ENCODE peak calls at places on chromosome 7, in ten cellular contexts. H, D, V, O, G, Y, M, B, N and L are unnamed samples.
A peak's percentile ranks its signal among the peaks of the same experiment; 100 is the strongest.

GRCh38 chr7:96973986-96974385 is 31.4 kb upstream of the DLX6 start:
- DNase-seq in H (peak; percentile 16), N (no peak), O (no peak), D (no peak), G (no peak), Y (no peak), B (no peak), V (no peak), M (no peak), L (peak; percentile 36)

GRCh38 chr7:12477620-12478019 is 74.0 kb upstream of the VWDE start:
- DNase-seq in D (no peak), M (no peak), B (no peak), V (no peak), O (no peak), N (no peak), Y (no peak), H (no peak), G (peak; percentile 5), L (no peak)

GRCh38 chr7:143375298-143376034 is 5.7 kb upstream of the ZYX start:
- DNase-seq in D (no peak), M (no peak), B (no peak), Y (no peak), H (no peak), G (no peak), V (no peak), O (no peak), N (peak; percentile 11), L (peak; percentile 77)

GRCh38 chr7:147894271-147894670 is 696.3 kb upstream of the C7orf33 start:
- DNase-seq in O (no peak), M (no peak), N (no peak), D (no peak), B (no peak), V (no peak), H (no peak), Y (no peak), G (no peak), L (no peak)

GRCh38 chr7:50310361-50310760 is 5.8 kb downstream of the IKZF1 start:
- DNase-seq in B (no peak), N (no peak), M (no peak), Y (no peak), D (no peak), G (no peak), H (no peak), V (no peak), O (no peak), L (no peak)

GRCh38 chr7:98617051-98617959 is at the start of gene NPTX2:
- DNase-seq in Y (peak; percentile 14), D (no peak), G (no peak), M (no peak), V (peak; percentile 53), H (peak; percentile 6), N (no peak), B (no peak), O (peak; percentile 23), L (no peak)

GRCh38 chr7:24968165-24968564 is 11.8 kb downstream of the OSBPL3 start:
- DNase-seq in D (no peak), G (no peak), H (no peak), V (no peak), O (no peak), M (no peak), Y (no peak), B (no peak), N (no peak), L (no peak)

GRCh38 chr7:74097937-74098614 is 14.5 kb downstream of the LIMK1 start:
- DNase-seq in V (no peak), B (no peak), M (no peak), G (peak; percentile 99), H (peak; percentile 92), N (no peak), O (no peak), Y (no peak), D (no peak), L (peak; percentile 95)

GRCh38 chr7:94623820-94624219 is 32.1 kb downstream of the SGCE start:
- DNase-seq in O (no peak), B (no peak), N (no peak), H (no peak), D (no peak), V (no peak), Y (no peak), M (no peak), G (no peak), L (no peak)

GRCh38 chr7:156898938-156899337 is 6.0 kb upstream of the LMBR1 start:
- DNase-seq in O (no peak), M (no peak), D (no peak), H (no peak), B (no peak), Y (no peak), G (no peak), N (no peak), V (no peak), L (no peak)

GRCh38 chr7:102080371-102081243 is 206.1 kb upstream of the SH2B2 start:
- DNase-seq in D (no peak), V (no peak), H (no peak), G (no peak), Y (peak; percentile 27), O (no peak), N (no peak), B (no peak), M (no peak), L (no peak)

GRCh38 chr7:29091121-29091601 is 55.2 kb downstream of the CPVL start:
- DNase-seq in G (no peak), D (no peak), Y (no peak), O (peak; percentile 48), M (no peak), N (no peak), H (no peak), B (no peak), V (peak; percentile 38), L (no peak)

GRCh38 chr7:25856056-25856780 is 295.8 kb upstream of the NFE2L3 start:
- DNase-seq in Y (peak; percentile 89), G (peak; percentile 32), D (peak; percentile 69), M (peak; percentile 38), V (no peak), N (no peak), B (no peak), O (no peak), H (no peak), L (no peak)

GRCh38 chr7:87147500-87147899 is 4.8 kb upstream of the DMTF1 start:
- DNase-seq in Y (no peak), M (peak; percentile 88), V (no peak), B (no peak), O (no peak), H (peak; percentile 8), D (no peak), G (no peak), N (no peak), L (peak; percentile 9)

GRCh38 chr7:98178762-98179490 is 32.3 kb upstream of the BHLHA15 start:
- DNase-seq in O (no peak), G (no peak), H (no peak), M (peak; percentile 60), N (no peak), B (no peak), V (no peak), D (no peak), Y (no peak), L (peak; percentile 23)

GRCh38 chr7:154835924-154836529 is 166.9 kb downstream of the PAXIP1 start:
- DNase-seq in V (no peak), B (no peak), D (no peak), O (no peak), M (no peak), N (no peak), H (no peak), G (no peak), Y (no peak), L (no peak)

GRCh38 chr7:12949060-12950045 is 261.9 kb downstream of the ARL4A start:
- DNase-seq in D (no peak), N (no peak), G (no peak), B (no peak), M (no peak), H (peak; percentile 38), V (no peak), O (no peak), Y (no peak), L (no peak)

GRCh38 chr7:137999496-138000080 is 2.3 kb downstream of the CREB3L2 start:
- DNase-seq in B (no peak), M (no peak), D (no peak), H (peak; percentile 42), N (no peak), V (no peak), G (peak; percentile 37), Y (no peak), O (no peak), L (no peak)

GRCh38 chr7:158650821-158651225 is 53.8 kb downstream of the NCAPG2 start:
- DNase-seq in G (peak; percentile 75), Y (no peak), D (no peak), H (no peak), N (no peak), V (no peak), B (no peak), O (no peak), M (no peak), L (no peak)

GRCh38 chr7:79620291-79620690 is 166.8 kb upstream of the MAGI2 start:
- DNase-seq in Y (no peak), V (no peak), G (no peak), O (no peak), N (no peak), H (peak; percentile 45), B (no peak), D (no peak), M (no peak), L (peak; percentile 56)

GRCh38 chr7:23864984-23865383 is 155.0 kb downstream of the STK31 start:
- DNase-seq in B (no peak), Y (no peak), H (peak; percentile 62), M (no peak), V (no peak), G (peak; percentile 94), N (no peak), D (no peak), O (no peak), L (peak; percentile 78)

GRCh38 chr7:37354661-37355131 is 94.0 kb downstream of the ELMO1 start:
- DNase-seq in V (peak; percentile 79), O (peak; percentile 87), B (no peak), Y (no peak), D (no peak), G (no peak), N (no peak), H (peak; percentile 76), M (no peak), L (peak; percentile 69)

GRCh38 chr7:22205631-22206030 is 151.3 kb downstream of the RAPGEF5 start:
- DNase-seq in G (no peak), O (no peak), V (no peak), N (no peak), B (no peak), H (no peak), D (no peak), M (no peak), Y (no peak), L (no peak)

GRCh38 chr7:86958380-86958779 is 101.1 kb downstream of the ELAPOR2 start:
- DNase-seq in H (no peak), M (no peak), V (no peak), B (no peak), G (no peak), O (no peak), D (no peak), N (no peak), Y (no peak), L (no peak)

GRCh38 chr7:106723398-106723797 is 62.4 kb upstream of the CCDC71L start:
- DNase-seq in V (no peak), D (no peak), Y (no peak), H (no peak), M (no peak), N (no peak), B (no peak), G (no peak), O (no peak), L (no peak)

GRCh38 chr7:105703207-105703930 is 122.1 kb upstream of the EFCAB10 start:
- DNase-seq in N (no peak), H (no peak), M (no peak), O (no peak), D (no peak), Y (no peak), B (no peak), V (no peak), G (no peak), L (no peak)

GRCh38 chr7:16900212-16900768 is 18.5 kb upstream of the AGR3 start:
- DNase-seq in O (no peak), D (no peak), N (no peak), H (peak; percentile 44), M (no peak), V (no peak), B (no peak), G (no peak), Y (no peak), L (no peak)

GRCh38 chr7:144384071-144384470 is 19.4 kb downstream of the NOBOX start:
- DNase-seq in M (no peak), G (no peak), V (no peak), H (peak; percentile 85), Y (no peak), O (no peak), B (no peak), N (no peak), D (no peak), L (peak; percentile 33)